ENCODE peak calls at places on chromosomes 12 and 14, in eight cellular contexts. One of them, this sample, is unnamed. For H3K27me3, the result is how much of the 10 kb centered on the place peaks cover.

GRCh38 chr14:101907619-101908018 is 56.8 kb upstream of the DYNC1H1 start:
- DNase-seq in hepatocyte: no peak
- DNase-seq in H1: no peak
- DNase-seq in aorta: no peak
- DNase-seq in thoracic aorta: no peak
- DNase-seq in upper lobe of left lung: peak
- DNase-seq in cardiac muscle cell: no peak
- DNase-seq in CD4-positive, alpha-beta T cell: no peak
- DNase-seq in this sample: no peak

GRCh38 chr12:47767197-47767724 is 5.8 kb upstream of the SLC48A1 start:
- DNase-seq in CD4-positive, alpha-beta T cell: peak
- DNase-seq in upper lobe of left lung: no peak
- DNase-seq in hepatocyte: peak
- DNase-seq in cardiac muscle cell: peak
- DNase-seq in H1: peak
- DNase-seq in thoracic aorta: no peak
- DNase-seq in aorta: no peak
- DNase-seq in this sample: no peak

GRCh38 chr12:101713059-101713682 is 15.7 kb downstream of the CHPT1 start:
- DNase-seq in H1: no peak
- DNase-seq in aorta: peak
- DNase-seq in CD4-positive, alpha-beta T cell: no peak
- DNase-seq in upper lobe of left lung: no peak
- DNase-seq in hepatocyte: peak
- DNase-seq in cardiac muscle cell: no peak
- DNase-seq in thoracic aorta: no peak
- DNase-seq in this sample: no peak

GRCh38 chr12:7376196-7376595 is 67.8 kb downstream of the CD163L1 start:
- DNase-seq in aorta: no peak
- DNase-seq in hepatocyte: no peak
- DNase-seq in cardiac muscle cell: peak
- DNase-seq in thoracic aorta: no peak
- DNase-seq in CD4-positive, alpha-beta T cell: no peak
- DNase-seq in upper lobe of left lung: no peak
- DNase-seq in H1: no peak
- DNase-seq in this sample: peak

GRCh38 chr12:62693291-62694040 is 226.8 kb downstream of the MON2 start:
- DNase-seq in aorta: peak
- DNase-seq in upper lobe of left lung: peak
- DNase-seq in hepatocyte: no peak
- DNase-seq in H1: no peak
- DNase-seq in thoracic aorta: no peak
- DNase-seq in cardiac muscle cell: peak
- DNase-seq in CD4-positive, alpha-beta T cell: no peak
- DNase-seq in this sample: no peak

GRCh38 chr12:49276304-49277290 is 11.7 kb downstream of the TUBA1C start:
- DNase-seq in upper lobe of left lung: peak
- DNase-seq in cardiac muscle cell: no peak
- DNase-seq in thoracic aorta: no peak
- DNase-seq in hepatocyte: no peak
- DNase-seq in aorta: no peak
- DNase-seq in CD4-positive, alpha-beta T cell: no peak
- DNase-seq in H1: no peak
- DNase-seq in this sample: no peak

GRCh38 chr14:48925184-48925583 is 661.0 kb downstream of the RPS29 start:
- DNase-seq in cardiac muscle cell: no peak
- DNase-seq in upper lobe of left lung: no peak
- DNase-seq in aorta: no peak
- DNase-seq in hepatocyte: no peak
- DNase-seq in thoracic aorta: no peak
- DNase-seq in H1: no peak
- DNase-seq in CD4-positive, alpha-beta T cell: no peak
- DNase-seq in this sample: no peak

GRCh38 chr12:75781532-75782046 is 250.0 kb downstream of the PHLDA1 start:
- DNase-seq in thoracic aorta: no peak
- DNase-seq in hepatocyte: peak
- DNase-seq in CD4-positive, alpha-beta T cell: no peak
- DNase-seq in cardiac muscle cell: peak
- DNase-seq in upper lobe of left lung: no peak
- DNase-seq in aorta: no peak
- DNase-seq in H1: no peak
- DNase-seq in this sample: peak

GRCh38 chr12:124286946-124287345 is 7.9 kb upstream of the RFLNA start:
- DNase-seq in thoracic aorta: no peak
- DNase-seq in CD4-positive, alpha-beta T cell: no peak
- DNase-seq in H1: no peak
- DNase-seq in hepatocyte: no peak
- DNase-seq in aorta: peak
- DNase-seq in upper lobe of left lung: no peak
- DNase-seq in cardiac muscle cell: no peak
- DNase-seq in this sample: no peak
- H3K27me3 ChIP-seq in thoracic aorta: under half
- H3K27me3 ChIP-seq in CD4-positive, alpha-beta T cell: under half
- H3K27me3 ChIP-seq in H1: under half
- H3K27me3 ChIP-seq in hepatocyte: under half
- H3K27me3 ChIP-seq in aorta: under half
- H3K27me3 ChIP-seq in upper lobe of left lung: under half
- H3K27me3 ChIP-seq in cardiac muscle cell: under half
- H3K27me3 ChIP-seq in this sample: under half

DNA sequence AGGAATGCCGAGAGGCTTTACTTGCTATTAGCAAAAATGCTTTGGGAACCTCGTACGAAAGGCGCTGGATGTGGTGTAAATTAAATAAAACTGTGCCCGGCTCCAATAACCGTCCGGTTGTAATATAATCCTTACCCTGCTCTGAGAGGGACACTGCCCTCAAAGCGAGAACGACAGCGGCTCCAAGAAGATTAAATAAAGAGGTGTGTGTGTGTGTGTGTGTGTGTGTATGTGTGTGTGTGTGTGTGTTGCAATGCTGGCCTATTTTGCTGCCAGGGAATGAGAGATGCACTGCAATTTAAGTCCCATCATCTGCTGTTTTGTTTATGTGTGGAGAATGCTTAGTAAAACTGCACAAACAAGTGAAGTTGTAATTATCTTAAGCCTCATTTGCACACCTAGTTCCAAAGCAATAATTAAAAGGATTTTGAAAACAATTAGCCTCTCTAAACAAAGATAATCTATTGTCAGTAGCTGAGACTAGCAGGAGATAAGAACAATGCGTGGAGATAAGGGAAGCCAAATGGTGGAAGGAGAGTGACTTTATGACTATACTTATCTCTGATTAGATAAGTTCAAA is 1.2 kb upstream of the SIX1 start:
- DNase-seq in upper lobe of left lung: no peak
- DNase-seq in thoracic aorta: no peak
- DNase-seq in cardiac muscle cell: no peak
- DNase-seq in hepatocyte: no peak
- DNase-seq in aorta: no peak
- DNase-seq in H1: no peak
- DNase-seq in CD4-positive, alpha-beta T cell: no peak
- DNase-seq in this sample: no peak
- H3K27me3 ChIP-seq in upper lobe of left lung: under half
- H3K27me3 ChIP-seq in thoracic aorta: under half
- H3K27me3 ChIP-seq in cardiac muscle cell: half or more
- H3K27me3 ChIP-seq in hepatocyte: half or more
- H3K27me3 ChIP-seq in aorta: under half
- H3K27me3 ChIP-seq in H1: half or more
- H3K27me3 ChIP-seq in CD4-positive, alpha-beta T cell: half or more
- H3K27me3 ChIP-seq in this sample: under half

GRCh38 chr14:88533203-88533602 is 21.6 kb downstream of the PTPN21 start:
- DNase-seq in H1: no peak
- DNase-seq in aorta: no peak
- DNase-seq in upper lobe of left lung: no peak
- DNase-seq in cardiac muscle cell: no peak
- DNase-seq in CD4-positive, alpha-beta T cell: no peak
- DNase-seq in hepatocyte: no peak
- DNase-seq in thoracic aorta: no peak
- DNase-seq in this sample: no peak

GRCh38 chr14:88535813-88536212 is 19.0 kb downstream of the PTPN21 start:
- DNase-seq in hepatocyte: no peak
- DNase-seq in upper lobe of left lung: no peak
- DNase-seq in aorta: no peak
- DNase-seq in thoracic aorta: no peak
- DNase-seq in CD4-positive, alpha-beta T cell: no peak
- DNase-seq in cardiac muscle cell: no peak
- DNase-seq in H1: no peak
- DNase-seq in this sample: no peak

DNA sequence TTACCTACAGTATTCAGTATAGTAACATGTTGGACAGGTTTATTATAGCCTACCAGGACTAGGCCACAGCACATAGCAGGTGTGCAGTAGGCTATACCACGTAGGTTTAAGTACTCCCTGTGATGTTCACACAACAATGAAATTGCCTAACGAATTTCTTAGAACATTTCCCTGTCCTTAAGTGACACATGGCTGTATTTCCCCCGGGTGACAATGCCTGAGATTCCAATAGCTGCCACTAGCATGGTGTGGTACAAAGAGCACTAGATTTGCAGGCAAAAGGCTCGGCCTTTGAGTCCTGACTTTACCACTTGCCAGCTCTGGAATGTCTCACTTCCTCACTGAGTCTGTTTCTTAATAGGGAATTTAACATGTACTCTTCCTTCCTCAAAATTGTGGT is 19.7 kb downstream of the PTPN21 start:
- DNase-seq in CD4-positive, alpha-beta T cell: no peak
- DNase-seq in hepatocyte: peak
- DNase-seq in H1: no peak
- DNase-seq in aorta: no peak
- DNase-seq in thoracic aorta: no peak
- DNase-seq in cardiac muscle cell: no peak
- DNase-seq in upper lobe of left lung: no peak
- DNase-seq in this sample: no peak
- H3K27me3 ChIP-seq in CD4-positive, alpha-beta T cell: under half
- H3K27me3 ChIP-seq in hepatocyte: under half
- H3K27me3 ChIP-seq in H1: under half
- H3K27me3 ChIP-seq in aorta: under half
- H3K27me3 ChIP-seq in thoracic aorta: under half
- H3K27me3 ChIP-seq in cardiac muscle cell: under half
- H3K27me3 ChIP-seq in upper lobe of left lung: under half
- H3K27me3 ChIP-seq in this sample: under half

DNA sequence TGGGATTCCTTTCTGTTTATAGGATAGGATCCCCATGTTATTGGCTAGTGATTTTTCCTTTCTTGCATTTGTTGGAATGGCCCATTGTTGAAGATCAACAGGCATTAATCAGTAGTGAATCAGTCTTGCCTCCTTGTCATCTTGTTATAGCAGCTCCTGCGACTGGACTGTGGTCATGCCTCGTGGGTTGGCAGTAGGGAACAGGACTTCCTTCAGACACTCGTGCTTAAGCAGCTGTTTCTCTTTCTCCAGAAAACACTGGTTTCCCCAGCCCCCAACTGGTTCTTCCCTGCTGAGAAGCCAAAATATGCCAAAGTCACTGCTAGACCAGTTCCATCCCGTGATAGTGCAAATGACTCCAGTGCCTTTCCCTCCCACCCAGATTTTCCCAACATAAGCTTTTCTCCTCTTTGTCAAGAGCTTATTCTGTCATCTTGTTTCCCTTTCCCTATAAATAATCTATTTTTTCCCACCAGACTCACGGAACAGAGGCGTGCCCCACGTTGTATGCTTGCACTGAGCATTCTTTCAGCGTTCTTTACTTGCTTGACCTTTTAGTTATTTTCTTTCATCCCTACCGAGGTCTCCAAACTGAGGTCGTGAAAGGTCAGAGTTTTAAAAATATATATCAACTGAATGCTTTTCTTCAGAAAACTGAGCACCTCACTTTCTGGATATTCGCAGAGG is 83.5 kb downstream of the SAMD4A start:
- DNase-seq in hepatocyte: no peak
- DNase-seq in upper lobe of left lung: no peak
- DNase-seq in aorta: peak
- DNase-seq in H1: no peak
- DNase-seq in cardiac muscle cell: peak
- DNase-seq in thoracic aorta: no peak
- DNase-seq in CD4-positive, alpha-beta T cell: no peak
- DNase-seq in this sample: peak
- H3K27me3 ChIP-seq in hepatocyte: under half
- H3K27me3 ChIP-seq in upper lobe of left lung: under half
- H3K27me3 ChIP-seq in aorta: under half
- H3K27me3 ChIP-seq in H1: under half
- H3K27me3 ChIP-seq in cardiac muscle cell: under half
- H3K27me3 ChIP-seq in thoracic aorta: under half
- H3K27me3 ChIP-seq in CD4-positive, alpha-beta T cell: under half
- H3K27me3 ChIP-seq in this sample: under half

DNA sequence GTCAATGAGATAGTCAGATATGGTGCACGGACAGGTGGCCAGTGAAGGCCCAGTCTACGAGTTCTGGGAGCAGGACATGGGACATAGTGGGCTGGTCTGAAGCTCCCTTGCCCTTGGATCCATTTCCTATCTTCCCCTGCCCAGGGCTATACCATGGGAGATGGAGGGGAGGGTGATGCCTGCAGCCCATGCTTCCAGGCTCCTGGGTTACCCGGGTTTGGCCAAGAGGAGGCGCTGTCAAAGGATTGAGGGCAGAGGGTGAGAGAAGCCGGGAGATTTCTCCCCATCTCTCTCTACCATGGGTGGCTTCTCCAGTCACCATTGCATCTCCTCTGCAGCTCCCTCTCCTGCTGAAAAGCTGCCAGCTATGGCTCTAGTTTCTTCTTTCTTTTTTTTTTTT is 52.8 kb upstream of the LHX5 start:
- DNase-seq in H1: peak
- DNase-seq in hepatocyte: no peak
- DNase-seq in CD4-positive, alpha-beta T cell: no peak
- DNase-seq in cardiac muscle cell: no peak
- DNase-seq in aorta: no peak
- DNase-seq in thoracic aorta: no peak
- DNase-seq in upper lobe of left lung: no peak
- DNase-seq in this sample: no peak
- H3K27me3 ChIP-seq in H1: under half
- H3K27me3 ChIP-seq in hepatocyte: under half
- H3K27me3 ChIP-seq in CD4-positive, alpha-beta T cell: under half
- H3K27me3 ChIP-seq in cardiac muscle cell: half or more
- H3K27me3 ChIP-seq in aorta: under half
- H3K27me3 ChIP-seq in thoracic aorta: under half
- H3K27me3 ChIP-seq in upper lobe of left lung: under half
- H3K27me3 ChIP-seq in this sample: under half